ENCODE peak calls at places on chromosomes 6 and 20, in four cellular contexts. Y is kidney epithelial cell, H is neuronal stem cell, W is fibroblast of lung. J is an unnamed sample.
A peak's percentile ranks its signal among the peaks of the same experiment; 100 is the strongest.

GRCh38 chr20:24034820-24035219 is 46.2 kb upstream of the GGTLC1 start:
- DNase-seq in W (no peak), Y (no peak), H (no peak), J (no peak)

GRCh38 chr20:58327211-58327610 is 17.7 kb downstream of the RAB22A start:
- DNase-seq in H (no peak), W (no peak), Y (no peak), J (no peak)

GRCh38 chr6:151452750-151453427 is 963 bp upstream of the RMND1 start:
- DNase-seq in Y (no peak), H (no peak), W (peak; percentile 26), J (peak; percentile 32)

GRCh38 chr6:12017263-12017662 is 5.2 kb downstream of the HIVEP1 start:
- DNase-seq in H (no peak), Y (no peak), W (no peak), J (no peak)

GRCh38 chr6:3822747-3823445 is 26.3 kb upstream of the FAM50B start:
- DNase-seq in W (no peak), Y (no peak), H (no peak), J (no peak)

GRCh38 chr6:157514659-157515496 is 133.9 kb downstream of the ZDHHC14 start:
- DNase-seq in W (peak; percentile 51), H (no peak), Y (peak; percentile 61), J (no peak)

GRCh38 chr6:30836957-30837356 is 47.4 kb upstream of the DDR1 start:
- DNase-seq in Y (no peak), H (no peak), W (no peak), J (no peak)

GRCh38 chr6:157184202-157185015 is 138.9 kb downstream of the TMEM242 start:
- DNase-seq in Y (no peak), H (peak; percentile 33), W (peak; percentile 59), J (peak; percentile 64)

GRCh38 chr20:62348604-62349003 is 18.5 kb downstream of the LAMA5 start:
- DNase-seq in H (no peak), W (no peak), Y (no peak), J (no peak)
- H3K27me3 ChIP-seq in H (no peaks in the 10 kb centered on the region), W (no peaks in the 10 kb centered on the region), Y (no peaks in the 10 kb centered on the region), J (no peaks in the 10 kb centered on the region)

GRCh38 chr6:41503435-41503768 is 42.8 kb upstream of the FOXP4 start:
- DNase-seq in Y (no peak), W (peak; percentile 23), H (no peak), J (no peak)
- H3K4me3 ChIP-seq in Y (no peak overlapping the region), W (no peak overlapping the region), H (no peak overlapping the region), J (peak overlapping the region; percentile 62)

GRCh38 chr6:26594128-26594493 is 2.6 kb upstream of the ABT1 start:
- DNase-seq in W (no peak), Y (no peak), H (no peak), J (no peak)
- H3K27me3 ChIP-seq in W (no peaks in the 10 kb centered on the region), Y (peaks cover 2% of the 10 kb centered on the region), H (peaks cover 24% of the 10 kb centered on the region), J (peaks cover 52% of the 10 kb centered on the region)

GRCh38 chr20:48131581-48131980 is 346.3 kb upstream of the SULF2 start:
- DNase-seq in H (no peak), Y (no peak), W (no peak), J (no peak)

GRCh38 chr20:48128436-48128835 is 343.2 kb upstream of the SULF2 start:
- DNase-seq in Y (no peak), W (no peak), H (no peak), J (no peak)

GRCh38 chr20:48129319-48129973 is 344.2 kb upstream of the SULF2 start:
- DNase-seq in W (no peak), Y (no peak), H (no peak), J (no peak)

DNA sequence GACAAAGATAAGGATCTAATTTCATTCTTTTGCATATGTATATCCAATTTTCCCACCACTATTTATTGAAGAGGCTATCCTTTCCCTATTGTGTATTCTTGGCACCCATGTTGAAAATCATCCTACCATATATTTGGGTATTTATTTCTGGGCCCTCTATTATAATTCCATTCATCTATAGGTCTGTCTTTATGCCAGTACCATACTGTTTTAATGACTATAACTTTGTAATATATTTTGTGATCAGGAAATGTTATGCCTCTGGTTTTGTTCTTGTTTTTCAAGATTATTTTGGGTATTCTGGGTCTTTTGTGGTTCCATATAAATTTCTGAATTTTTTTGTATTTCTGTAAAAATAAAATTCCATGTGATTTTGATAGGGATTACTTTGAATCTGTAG is 347.6 kb upstream of the SULF2 start:
- DNase-seq in H (no peak), W (no peak), Y (no peak), J (no peak)
- H3K4me3 ChIP-seq in H (no peak overlapping the region), W (no peak overlapping the region), Y (no peak overlapping the region), J (no peak overlapping the region)